ENCODE peak calls at places on chromosomes 16 and 17, in six cellular contexts. One of them, this sample, is unnamed.

GRCh38 chr17:71649986-71650385 is 470.8 kb upstream of the SOX9 start:
- DNase-seq in AG10803: peak; percentile 34
- DNase-seq in HepG2: no peak
- DNase-seq in AG04449: no peak
- DNase-seq in prostate gland: no peak
- DNase-seq in adrenal gland: no peak
- DNase-seq in this sample: no peak

GRCh38 chr17:63571632-63572310 is 21.5 kb downstream of the DCAF7 start:
- DNase-seq in AG10803: peak; percentile 77
- DNase-seq in HepG2: peak; percentile 16
- DNase-seq in AG04449: peak; percentile 31
- DNase-seq in prostate gland: no peak
- DNase-seq in adrenal gland: no peak
- DNase-seq in this sample: no peak

GRCh38 chr16:29662729-29663019 is 373 bp upstream of the SPN start:
- DNase-seq in AG10803: no peak
- DNase-seq in HepG2: no peak
- DNase-seq in AG04449: no peak
- DNase-seq in prostate gland: no peak
- DNase-seq in adrenal gland: no peak
- DNase-seq in this sample: no peak

GRCh38 chr16:47921535-47921934 is 234.3 kb downstream of the ABCC12 start:
- DNase-seq in AG10803: no peak
- DNase-seq in HepG2: no peak
- DNase-seq in AG04449: no peak
- DNase-seq in prostate gland: no peak
- DNase-seq in adrenal gland: no peak
- DNase-seq in this sample: no peak

GRCh38 chr17:57552114-57552601 is 192.9 kb downstream of the CCDC182 start:
- DNase-seq in AG10803: no peak
- DNase-seq in HepG2: no peak
- DNase-seq in AG04449: no peak
- DNase-seq in prostate gland: no peak
- DNase-seq in adrenal gland: no peak
- DNase-seq in this sample: peak; percentile 72

GRCh38 chr17:31523862-31524730 is 132.6 kb downstream of the RAB11FIP4 start:
- DNase-seq in AG10803: no peak
- DNase-seq in HepG2: no peak
- DNase-seq in AG04449: no peak
- DNase-seq in prostate gland: no peak
- DNase-seq in adrenal gland: no peak
- DNase-seq in this sample: no peak

GRCh38 chr16:90020838-90021382 is 1.7 kb upstream of the DBNDD1 start:
- DNase-seq in AG10803: peak; percentile 3
- DNase-seq in HepG2: peak; percentile 93
- DNase-seq in AG04449: no peak
- DNase-seq in prostate gland: no peak
- DNase-seq in adrenal gland: no peak
- DNase-seq in this sample: no peak

GRCh38 chr16:74667215-74667765 is 613 bp upstream of the RFWD3 start:
- DNase-seq in AG10803: peak; percentile 13
- DNase-seq in HepG2: peak; percentile 41
- DNase-seq in AG04449: no peak
- DNase-seq in prostate gland: no peak
- DNase-seq in adrenal gland: peak; percentile 17
- DNase-seq in this sample: peak; percentile 35

GRCh38 chr16:68908000-68908313 is 64.6 kb downstream of the TANGO6 start:
- DNase-seq in AG10803: no peak
- DNase-seq in HepG2: no peak
- DNase-seq in AG04449: no peak
- DNase-seq in prostate gland: no peak
- DNase-seq in adrenal gland: no peak
- DNase-seq in this sample: no peak

GRCh38 chr16:80902306-80903154 is 98.1 kb upstream of the CDYL2 start:
- DNase-seq in AG10803: no peak
- DNase-seq in HepG2: no peak
- DNase-seq in AG04449: no peak
- DNase-seq in prostate gland: no peak
- DNase-seq in adrenal gland: no peak
- DNase-seq in this sample: no peak

GRCh38 chr17:3911271-3912053 is 4.8 kb downstream of the P2RX1 start:
- DNase-seq in AG10803: no peak
- DNase-seq in HepG2: no peak
- DNase-seq in AG04449: no peak
- DNase-seq in prostate gland: no peak
- DNase-seq in adrenal gland: peak; percentile 40
- DNase-seq in this sample: peak; percentile 92

GRCh38 chr16:4377573-4378146 is 6.0 kb downstream of the VASN start:
- DNase-seq in AG10803: no peak
- DNase-seq in HepG2: no peak
- DNase-seq in AG04449: no peak
- DNase-seq in prostate gland: no peak
- DNase-seq in adrenal gland: no peak
- DNase-seq in this sample: no peak

GRCh38 chr16:50309156-50309526 is 42.8 kb downstream of the ADCY7 start:
- DNase-seq in AG10803: no peak
- DNase-seq in HepG2: no peak
- DNase-seq in AG04449: no peak
- DNase-seq in prostate gland: no peak
- DNase-seq in adrenal gland: no peak
- DNase-seq in this sample: no peak

GRCh38 chr17:82658796-82659452 is 10.7 kb upstream of the WDR45B start:
- DNase-seq in AG10803: no peak
- DNase-seq in HepG2: no peak
- DNase-seq in AG04449: no peak
- DNase-seq in prostate gland: no peak
- DNase-seq in adrenal gland: peak; percentile 5
- DNase-seq in this sample: no peak

DNA sequence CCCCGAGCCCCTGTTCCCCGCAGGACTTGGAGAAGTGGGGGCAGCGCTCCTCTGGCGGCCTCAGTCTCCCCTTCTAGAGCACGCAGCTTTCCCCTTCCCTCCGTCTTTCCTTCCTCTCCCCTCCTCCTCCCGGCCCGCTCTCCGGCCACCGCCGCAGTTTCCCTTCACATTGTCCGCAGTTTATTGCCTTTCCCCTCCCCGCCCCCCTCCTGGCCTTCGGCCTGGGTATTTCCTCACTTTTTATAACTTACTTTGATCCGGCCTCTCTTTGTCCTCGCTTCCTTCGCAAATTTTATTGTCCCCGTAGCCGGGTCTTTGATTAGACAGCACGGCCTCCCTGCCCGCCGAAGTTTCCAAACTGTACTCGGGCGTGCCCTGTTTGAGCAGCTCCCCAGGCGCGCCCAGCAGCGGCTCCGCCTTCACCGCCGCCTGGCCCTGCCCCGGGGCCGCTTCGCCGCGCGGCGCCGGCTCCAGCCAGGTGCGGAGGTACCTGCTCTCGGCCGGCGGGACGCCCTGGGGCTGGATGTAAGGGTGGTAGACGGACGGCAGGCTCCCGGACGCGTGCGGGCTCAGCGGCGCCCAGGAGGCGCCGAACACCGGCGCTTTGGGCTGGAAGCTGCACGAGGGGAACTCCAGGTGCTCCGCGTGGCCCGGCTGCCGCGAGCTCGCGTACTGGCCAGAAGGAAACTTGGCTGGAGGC is 506 bp downstream of the HOXB9 start:
- DNase-seq in AG10803: no peak
- DNase-seq in HepG2: no peak
- DNase-seq in AG04449: no peak
- DNase-seq in prostate gland: peak; percentile 35
- DNase-seq in adrenal gland: peak; percentile 45
- DNase-seq in this sample: no peak
- H3K4me3 ChIP-seq in AG10803: peak overlapping the region; percentile 69
- H3K4me3 ChIP-seq in HepG2: no peak overlapping the region
- H3K4me3 ChIP-seq in AG04449: peak overlapping the region; percentile 51
- H3K4me3 ChIP-seq in prostate gland: peak overlapping the region; percentile 21
- H3K4me3 ChIP-seq in adrenal gland: no peak overlapping the region
- H3K4me3 ChIP-seq in this sample: peak overlapping the region; percentile 55

GRCh38 chr16:27327586-27327915 is 13.8 kb downstream of the IL4R start:
- DNase-seq in AG10803: no peak
- DNase-seq in HepG2: no peak
- DNase-seq in AG04449: no peak
- DNase-seq in prostate gland: no peak
- DNase-seq in adrenal gland: no peak
- DNase-seq in this sample: no peak

GRCh38 chr16:27325736-27326135 is 12.0 kb downstream of the IL4R start:
- DNase-seq in AG10803: no peak
- DNase-seq in HepG2: no peak
- DNase-seq in AG04449: no peak
- DNase-seq in prostate gland: no peak
- DNase-seq in adrenal gland: no peak
- DNase-seq in this sample: no peak

GRCh38 chr16:27326251-27326650 is 12.5 kb downstream of the IL4R start:
- DNase-seq in AG10803: no peak
- DNase-seq in HepG2: no peak
- DNase-seq in AG04449: no peak
- DNase-seq in prostate gland: no peak
- DNase-seq in adrenal gland: no peak
- DNase-seq in this sample: no peak

GRCh38 chr16:27328937-27329336 is 15.2 kb downstream of the IL4R start:
- DNase-seq in AG10803: no peak
- DNase-seq in HepG2: no peak
- DNase-seq in AG04449: no peak
- DNase-seq in prostate gland: no peak
- DNase-seq in adrenal gland: no peak
- DNase-seq in this sample: no peak

DNA sequence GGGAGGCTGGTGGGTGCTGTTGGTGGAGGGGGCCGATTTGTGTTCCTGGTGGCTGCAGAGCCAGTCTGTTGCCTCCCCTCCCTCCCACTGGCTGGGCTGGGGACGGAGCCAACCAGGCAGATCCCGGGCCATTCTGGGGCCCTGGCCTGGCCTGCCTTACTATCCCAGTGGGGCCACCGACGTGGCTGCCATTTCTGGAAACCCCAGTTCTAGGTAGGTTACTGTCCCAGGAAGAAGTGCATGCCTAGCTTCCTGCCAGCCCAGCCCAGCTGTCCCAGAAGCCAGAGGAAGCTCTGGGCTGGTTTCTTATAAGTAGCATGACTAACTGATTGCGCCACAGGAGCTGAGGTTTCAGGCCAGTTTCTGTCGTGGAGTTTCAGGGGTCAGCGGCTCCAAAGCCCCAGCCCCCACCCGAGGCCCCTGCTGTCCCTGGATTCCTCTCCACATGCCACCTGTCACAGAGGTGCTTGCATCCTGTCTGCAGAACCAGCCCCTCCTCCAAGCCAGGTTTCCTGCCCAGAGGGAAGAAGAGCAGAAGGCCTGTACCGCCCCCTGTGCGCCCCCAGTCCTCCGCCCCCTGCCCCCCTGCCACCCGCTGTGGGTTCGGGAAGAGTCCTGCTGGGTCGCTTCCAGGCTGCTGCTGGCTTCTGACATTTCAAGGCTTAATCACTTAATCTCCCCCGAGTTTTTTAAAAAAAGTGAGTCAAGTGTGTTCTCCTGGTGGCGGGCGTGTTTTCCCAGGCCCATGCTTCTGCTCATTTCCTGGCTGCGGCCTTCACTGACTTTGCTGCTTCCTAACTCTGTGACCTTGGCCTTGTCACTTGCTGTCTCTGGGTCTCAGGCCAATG is 13.2 kb downstream of the IL4R start:
- DNase-seq in AG10803: peak; percentile 97
- DNase-seq in HepG2: peak; percentile 81
- DNase-seq in AG04449: peak; percentile 77
- DNase-seq in prostate gland: peak; percentile 66
- DNase-seq in adrenal gland: peak; percentile 93
- DNase-seq in this sample: peak; percentile 87
- H3K4me3 ChIP-seq in AG10803: peak overlapping the region; percentile 26
- H3K4me3 ChIP-seq in HepG2: peak overlapping the region; percentile 0
- H3K4me3 ChIP-seq in AG04449: peak overlapping the region; percentile 18
- H3K4me3 ChIP-seq in prostate gland: no peak overlapping the region
- H3K4me3 ChIP-seq in adrenal gland: no peak overlapping the region
- H3K4me3 ChIP-seq in this sample: no peak overlapping the region

DNA sequence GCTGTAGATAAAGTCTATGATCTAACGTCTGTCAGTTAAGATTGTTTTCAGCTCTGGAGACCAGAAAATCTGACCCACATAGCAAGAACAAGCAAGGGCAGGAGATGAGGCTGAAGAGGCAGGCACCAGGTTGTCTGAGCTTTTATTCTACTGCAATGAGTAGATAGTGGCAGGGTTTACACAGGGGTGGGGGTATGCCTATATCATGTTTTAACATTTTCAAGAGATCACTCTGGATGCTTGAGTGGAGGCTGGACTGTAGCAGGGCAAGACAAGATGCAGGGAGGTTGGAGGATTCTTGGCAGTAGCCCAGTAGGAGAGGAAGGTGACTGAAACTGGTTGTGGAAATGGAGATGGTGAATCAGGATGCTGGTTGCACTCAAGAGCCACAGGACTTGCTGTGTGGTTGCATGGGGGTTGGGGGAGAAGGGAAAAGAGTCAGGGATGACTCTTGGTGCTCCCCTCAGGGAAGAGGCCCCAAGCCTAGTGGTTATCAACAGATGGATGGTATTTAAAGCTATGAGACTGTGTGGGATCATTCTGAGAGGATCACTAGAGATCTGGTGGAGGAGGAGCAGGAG is 143.1 kb upstream of the KCNJ18 start:
- DNase-seq in AG10803: peak; percentile 63
- DNase-seq in HepG2: no peak
- DNase-seq in AG04449: no peak
- DNase-seq in prostate gland: no peak
- DNase-seq in adrenal gland: no peak
- DNase-seq in this sample: no peak
- H3K4me3 ChIP-seq in AG10803: peak overlapping the region; percentile 45
- H3K4me3 ChIP-seq in HepG2: no peak overlapping the region
- H3K4me3 ChIP-seq in AG04449: peak overlapping the region; percentile 72
- H3K4me3 ChIP-seq in prostate gland: no peak overlapping the region
- H3K4me3 ChIP-seq in adrenal gland: no peak overlapping the region
- H3K4me3 ChIP-seq in this sample: no peak overlapping the region

DNA sequence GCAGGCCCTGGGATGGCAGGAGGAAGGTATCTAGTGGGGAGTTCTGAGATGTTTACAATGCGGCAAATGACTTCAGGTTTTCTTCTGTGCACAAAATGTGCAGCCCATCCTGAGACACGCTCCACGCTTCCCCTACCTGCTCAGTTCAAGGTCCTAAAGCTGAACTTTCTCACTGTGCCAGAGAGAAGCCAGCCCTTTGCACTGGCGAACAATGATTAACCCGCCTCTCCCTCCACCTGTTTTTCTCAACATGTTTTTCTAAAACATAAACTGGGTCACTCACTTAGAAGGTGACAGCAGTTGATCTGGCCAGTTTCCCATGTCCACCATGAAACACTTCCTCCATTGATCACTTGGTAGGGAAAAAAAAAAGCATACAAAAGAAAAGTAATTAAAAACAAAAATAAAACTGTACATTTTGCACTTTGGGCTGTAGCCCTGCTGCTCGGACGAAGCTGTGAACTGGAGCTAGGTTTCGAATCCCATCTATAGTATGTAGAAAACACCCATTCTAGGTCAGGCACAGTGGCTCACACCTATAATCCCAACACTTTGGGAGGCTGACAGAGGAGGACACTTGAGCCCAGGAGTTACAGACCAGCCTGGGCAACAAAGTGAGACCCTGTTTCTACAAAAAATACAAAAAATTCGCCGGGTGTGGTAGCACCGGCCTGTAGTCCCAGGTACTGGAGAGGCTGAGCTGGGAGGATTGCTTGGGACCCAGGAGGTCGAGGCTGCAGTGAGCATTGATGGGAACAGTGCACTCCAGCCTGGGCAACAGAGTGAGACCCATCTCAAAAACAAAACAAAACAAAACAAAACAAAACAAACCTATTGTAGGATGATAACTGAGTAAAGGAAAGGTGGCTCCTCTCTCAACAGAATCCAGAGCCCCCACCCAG is 6.1 kb upstream of the G6PC1 start:
- DNase-seq in AG10803: no peak
- DNase-seq in HepG2: peak; percentile 79
- DNase-seq in AG04449: no peak
- DNase-seq in prostate gland: no peak
- DNase-seq in adrenal gland: no peak
- DNase-seq in this sample: no peak
- H3K4me3 ChIP-seq in AG10803: no peak overlapping the region
- H3K4me3 ChIP-seq in HepG2: peak overlapping the region; percentile 9
- H3K4me3 ChIP-seq in AG04449: no peak overlapping the region
- H3K4me3 ChIP-seq in prostate gland: no peak overlapping the region
- H3K4me3 ChIP-seq in adrenal gland: no peak overlapping the region
- H3K4me3 ChIP-seq in this sample: no peak overlapping the region